ENCODE peak calls at places on chromosome 16, in nine cellular contexts. G is stimulated activated CD8-positive, alpha-beta memory T cell treated with anti-CD3 and anti-CD28 coated beads, Interleukin-4, amount 100 ng/mL, for 48 hours; L is HEK293T; Z is fibroblast of the conjunctiva; C is mesothelial cell of epicardium; A is WTC11; J is NCI-H2171; T is RCC 7860; Q is posterior cingulate gyrus. P is an unnamed sample.

GRCh38 chr16:74865922-74866598 is 91.4 kb upstream of the FA2H start:
- DNase-seq in A (peak), T (no peak), C (no peak), L (no peak), Q (no peak), J (no peak), Z (no peak), G (no peak), P (no peak)

GRCh38 chr16:9957002-9957401 is 225.2 kb downstream of the GRIN2A start:
- DNase-seq in C (no peak), T (no peak), Q (no peak), L (no peak), J (no peak), Z (no peak), G (no peak), A (no peak), P (no peak)

GRCh38 chr16:84464116-84464515 is 40.3 kb downstream of the MEAK7 start:
- DNase-seq in Q (no peak), A (no peak), G (peak), J (no peak), T (no peak), L (no peak), Z (no peak), C (no peak), P (no peak)

GRCh38 chr16:12570046-12570618 is 233.6 kb downstream of the CPPED1 start:
- DNase-seq in T (no peak), G (no peak), C (no peak), L (no peak), J (no peak), A (no peak), Q (no peak), Z (no peak), P (no peak)

GRCh38 chr16:55019419-55020131 is 88.9 kb downstream of the IRX5 start:
- DNase-seq in A (no peak), T (no peak), G (no peak), L (no peak), Z (no peak), Q (no peak), J (no peak), C (no peak), P (no peak)

GRCh38 chr16:84689126-84689525 is 10.7 kb upstream of the USP10 start:
- DNase-seq in T (peak), J (no peak), L (no peak), Z (peak), Q (no peak), G (no peak), A (no peak), C (no peak), P (no peak)

GRCh38 chr16:86637744-86638143 is 59.4 kb downstream of the FOXL1 start:
- DNase-seq in Q (no peak), C (no peak), A (no peak), T (no peak), Z (no peak), G (no peak), J (no peak), L (no peak), P (no peak)

GRCh38 chr16:50834701-50835100 is 92.8 kb downstream of the CYLD start:
- DNase-seq in C (no peak), G (no peak), J (no peak), Z (no peak), Q (no peak), A (no peak), T (no peak), L (no peak), P (no peak)

GRCh38 chr16:47016700-47017133 is 43.2 kb upstream of the DNAJA2 start:
- DNase-seq in Z (no peak), L (no peak), C (no peak), J (no peak), A (no peak), T (no peak), Q (no peak), G (peak), P (no peak)

GRCh38 chr16:88635671-88636070 is 2.7 kb upstream of the IL17C start:
- DNase-seq in Z (no peak), G (no peak), T (no peak), A (no peak), L (no peak), Q (no peak), C (no peak), J (no peak), P (no peak)

GRCh38 chr16:82192665-82193064 is 22.6 kb upstream of the MPHOSPH6 start:
- DNase-seq in Q (no peak), L (no peak), Z (no peak), G (peak), T (peak), A (no peak), J (no peak), C (no peak), P (no peak)

GRCh38 chr16:83742076-83742475 is 65.7 kb upstream of the HSBP1 start:
- DNase-seq in J (no peak), G (no peak), A (no peak), Q (peak), Z (no peak), C (no peak), T (no peak), L (no peak), P (peak)

GRCh38 chr16:22123146-22123545 is 30.8 kb downstream of the VWA3A start:
- DNase-seq in G (no peak), C (no peak), T (no peak), J (no peak), A (no peak), L (peak), Q (no peak), Z (no peak), P (no peak)

GRCh38 chr16:73288435-73288834 is 240.5 kb upstream of the ZFHX3 start:
- DNase-seq in G (no peak), J (no peak), Z (no peak), A (no peak), C (no peak), Q (no peak), L (no peak), T (no peak), P (no peak)

GRCh38 chr16:57720142-57720575 is 15.4 kb upstream of the KATNB1 start:
- DNase-seq in Q (no peak), J (no peak), T (peak), Z (peak), C (no peak), G (peak), L (peak), A (peak), P (peak)

GRCh38 chr16:1379863-1380174 is 28.1 kb downstream of the GNPTG start:
- DNase-seq in T (no peak), L (no peak), A (peak), G (no peak), Z (no peak), C (no peak), Q (no peak), J (no peak), P (no peak)

GRCh38 chr16:89863741-89864391 is 9.5 kb upstream of the TCF25 start:
- DNase-seq in Z (no peak), J (no peak), A (no peak), C (no peak), L (no peak), G (peak), Q (no peak), T (no peak), P (no peak)

GRCh38 chr16:13845232-13845631 is 74.7 kb upstream of the ERCC4 start:
- DNase-seq in A (no peak), T (no peak), L (no peak), Z (no peak), Q (no peak), J (no peak), C (no peak), G (no peak), P (no peak)

GRCh38 chr16:369866-370436 is 387 bp downstream of the MRPL28 start:
- DNase-seq in Q (no peak), J (no peak), A (no peak), T (no peak), Z (no peak), L (peak), C (no peak), G (no peak), P (no peak)

GRCh38 chr16:23423496-23424049 is 29.4 kb downstream of the COG7 start:
- DNase-seq in T (peak), Q (no peak), Z (peak), J (no peak), C (no peak), G (no peak), L (no peak), A (no peak), P (no peak)

GRCh38 chr16:1298406-1298805 is 11.0 kb upstream of the UBE2I start:
- DNase-seq in Q (no peak), T (no peak), A (no peak), C (no peak), G (no peak), J (no peak), Z (no peak), L (no peak), P (no peak)

GRCh38 chr16:11914759-11915643 is 755 bp downstream of the GSPT1 start:
- DNase-seq in T (no peak), J (peak), Z (no peak), A (peak), C (peak), G (peak), Q (no peak), L (peak), P (peak)

GRCh38 chr16:76389126-76389525 is 111.9 kb downstream of the CNTNAP4 start:
- DNase-seq in T (no peak), J (no peak), Q (no peak), L (no peak), Z (peak), G (no peak), C (no peak), A (no peak), P (no peak)